ENCODE peak calls at places on chromosomes 6 and 20, in ten cellular contexts. G is A549, M is adrenal gland, C is lower lobe of right lung, R is heart right ventricle, A is pancreas, H is body of pancreas, I is suprapubic skin, W is tibial nerve, O is osteoblast. P is an unnamed sample. For H3K4me1, the result is how much of the 10 kb centered on the place peaks cover.

GRCh38 chr6:13711726-13712484 is at the start of gene RANBP9:
- DNase-seq in A (peak), G (peak), I (peak), R (peak), H (peak), M (peak), W (peak), O (peak), C (peak), P (peak)

GRCh38 chr6:134415681-134416080 is 97.8 kb upstream of the SGK1 start:
- DNase-seq in I (no peak), O (no peak), M (no peak), H (no peak), A (no peak), R (no peak), C (no peak), W (no peak), G (no peak), P (no peak)

GRCh38 chr6:108156938-108157233 is 8.9 kb upstream of the NR2E1 start:
- DNase-seq in C (no peak), A (no peak), H (no peak), M (no peak), O (peak), G (no peak), W (no peak), I (no peak), R (no peak), P (no peak)

GRCh38 chr20:58544301-58544700 is 29.1 kb upstream of the APCDD1L start:
- DNase-seq in A (no peak), M (peak), H (no peak), O (no peak), W (no peak), G (no peak), I (no peak), C (no peak), R (no peak), P (no peak)

GRCh38 chr6:18047406-18047805 is 60.0 kb upstream of the KIF13A start:
- DNase-seq in W (no peak), O (no peak), M (no peak), I (no peak), C (no peak), G (no peak), R (no peak), H (no peak), A (no peak), P (no peak)

GRCh38 chr20:47086316-47086715 is 191.7 kb downstream of the EYA2 start:
- DNase-seq in M (no peak), A (no peak), O (no peak), G (no peak), W (no peak), R (no peak), C (no peak), I (no peak), H (no peak), P (no peak)

GRCh38 chr6:36949636-36950035 is 4.9 kb upstream of the PI16 start:
- DNase-seq in I (no peak), C (no peak), M (no peak), R (no peak), W (no peak), H (no peak), O (peak), A (no peak), G (no peak), P (no peak)

GRCh38 chr20:48760403-48760889 is 67.4 kb downstream of the PREX1 start:
- DNase-seq in R (peak), I (no peak), M (no peak), C (no peak), W (no peak), H (no peak), A (no peak), O (peak), G (no peak), P (peak)

GRCh38 chr6:35725721-35726438 is 11.0 kb upstream of the ARMC12 start:
- DNase-seq in O (peak), G (peak), C (peak), A (peak), W (peak), M (peak), H (peak), I (peak), R (peak), P (no peak)

GRCh38 chr6:98894810-98895209 is 52.9 kb downstream of the FBXL4 start:
- DNase-seq in R (no peak), G (no peak), O (no peak), W (no peak), C (no peak), M (no peak), A (no peak), H (no peak), I (no peak), P (no peak)

GRCh38 chr6:100913400-100914276 is 32.5 kb upstream of the ASCC3 start:
- DNase-seq in R (no peak), O (no peak), A (no peak), I (no peak), W (no peak), M (no peak), H (peak), G (no peak), C (peak), P (no peak)

GRCh38 chr6:90911600-90911999 is 324.7 kb upstream of the MAP3K7 start:
- DNase-seq in C (no peak), A (no peak), O (no peak), H (no peak), R (no peak), I (no peak), G (no peak), M (no peak), W (no peak), P (no peak)

GRCh38 chr20:12660918-12661317 is 347.9 kb upstream of the SPTLC3 start:
- DNase-seq in G (no peak), A (no peak), M (no peak), H (peak), I (no peak), C (no peak), R (no peak), W (no peak), O (no peak), P (no peak)

GRCh38 chr20:5642155-5642981 is 107.8 kb upstream of the SHLD1 start:
- DNase-seq in W (peak), O (no peak), I (no peak), A (no peak), R (peak), C (peak), G (no peak), M (peak), H (peak), P (no peak)

GRCh38 chr6:73733791-73734190 is 37.8 kb downstream of the CD109 start:
- DNase-seq in O (no peak), G (no peak), H (no peak), R (no peak), C (no peak), W (no peak), M (no peak), I (no peak), A (no peak), P (no peak)

GRCh38 chr6:52244400-52244799 is at the start of gene IL17F:
- DNase-seq in A (no peak), O (no peak), W (no peak), I (no peak), G (no peak), C (no peak), M (no peak), H (no peak), R (no peak), P (no peak)

GRCh38 chr6:142242269-142242668 is 59.5 kb upstream of the ADGRG6 start:
- DNase-seq in I (no peak), R (no peak), C (no peak), H (no peak), G (no peak), O (no peak), W (no peak), A (no peak), M (no peak), P (no peak)

GRCh38 chr20:4470375-4470774 is 251.3 kb upstream of the PRND start:
- DNase-seq in A (no peak), I (no peak), O (peak), G (no peak), H (no peak), R (no peak), C (no peak), M (no peak), W (no peak), P (no peak)

GRCh38 chr20:23227274-23227673 is 123.3 kb upstream of the NXT1 start:
- DNase-seq in M (no peak), G (no peak), A (no peak), H (no peak), R (no peak), W (no peak), O (no peak), C (no peak), I (no peak), P (no peak)

GRCh38 chr20:23644159-23644558 is 6.4 kb upstream of the CST3 start:
- DNase-seq in R (no peak), G (no peak), C (no peak), H (no peak), O (no peak), W (no peak), M (no peak), I (no peak), A (no peak), P (no peak)

GRCh38 chr6:54010340-54011276 is 100.6 kb upstream of the MLIP start:
- DNase-seq in G (no peak), H (no peak), R (no peak), I (no peak), C (no peak), M (peak), A (no peak), O (peak), W (peak), P (no peak)
- TF ChIP-seq CTCF in G (no peak), H (no peak), R (no peak), I (no peak), C (no peak), M (no peak), A (no peak), O (no peak), W (no peak), P (no peak)

DNA sequence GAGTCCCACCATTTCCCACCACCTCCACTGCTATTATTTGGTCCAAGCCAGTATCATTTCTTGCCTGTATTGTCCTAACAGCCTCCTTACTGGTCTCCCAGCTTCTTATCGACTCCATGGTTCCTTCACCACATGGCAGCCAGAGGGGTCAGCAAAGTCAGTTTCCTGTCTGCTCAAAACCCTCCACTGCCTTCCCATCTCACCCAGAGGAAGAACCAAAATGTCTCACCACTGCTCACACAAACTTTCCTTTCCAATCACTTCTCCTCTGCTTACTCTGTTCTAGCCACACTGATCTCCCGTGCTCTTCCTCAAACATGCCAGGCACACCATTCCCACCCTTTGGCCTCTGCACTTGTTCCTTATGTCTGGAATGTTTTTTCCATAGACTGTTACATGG is 39.7 kb downstream of the BCL2L1 start:
- DNase-seq in W (no peak), A (no peak), C (no peak), R (no peak), M (no peak), I (no peak), H (no peak), O (no peak), G (no peak), P (no peak)
- H3K4me1 ChIP-seq in W (under half), A (under half), C (half or more), R (half or more), M (half or more), I (half or more), H (half or more), O (under half), G (half or more), P (half or more)

GRCh38 chr6:57190140-57190539 is 18.0 kb downstream of the BAG2 start:
- DNase-seq in A (no peak), M (no peak), C (no peak), I (no peak), O (no peak), W (no peak), H (no peak), R (no peak), G (peak), P (no peak)
- TF ChIP-seq CTCF in A (no peak), M (peak), C (peak), I (no peak), O (peak), W (peak), H (no peak), R (no peak), G (peak), P (no peak)

DNA sequence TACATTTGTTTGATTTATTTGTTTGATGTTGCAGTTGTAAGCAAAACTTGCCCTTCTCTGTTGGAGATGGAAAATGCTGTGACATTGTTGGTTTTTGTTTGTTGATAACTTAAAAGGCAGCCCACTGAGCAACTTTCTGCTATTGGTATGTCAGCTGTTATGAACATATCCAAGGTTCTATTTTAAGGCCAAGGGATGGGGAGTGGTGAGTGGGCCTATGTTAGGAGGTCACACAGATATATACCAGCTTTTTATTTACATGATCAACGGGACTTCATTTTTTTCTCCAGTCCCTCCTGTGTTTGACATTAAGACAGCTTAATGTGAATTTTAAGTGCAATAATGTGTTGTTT is 5.8 kb downstream of the QKI start:
- DNase-seq in O (no peak), G (no peak), A (no peak), W (no peak), I (no peak), H (no peak), C (no peak), R (no peak), M (no peak), P (no peak)
- H3K4me1 ChIP-seq in O (under half), G (under half), A (under half), W (under half), I (half or more), H (half or more), C (half or more), R (half or more), M (half or more), P (half or more)

GRCh38 chr6:140980265-140980887 is 1152.3 kb upstream of the GJE1 start:
- DNase-seq in A (no peak), R (no peak), H (no peak), W (no peak), G (no peak), M (no peak), C (no peak), O (no peak), I (no peak), P (no peak)
- TF ChIP-seq CTCF in A (no peak), R (no peak), H (no peak), W (no peak), G (no peak), M (no peak), C (no peak), O (peak), I (no peak), P (no peak)

DNA sequence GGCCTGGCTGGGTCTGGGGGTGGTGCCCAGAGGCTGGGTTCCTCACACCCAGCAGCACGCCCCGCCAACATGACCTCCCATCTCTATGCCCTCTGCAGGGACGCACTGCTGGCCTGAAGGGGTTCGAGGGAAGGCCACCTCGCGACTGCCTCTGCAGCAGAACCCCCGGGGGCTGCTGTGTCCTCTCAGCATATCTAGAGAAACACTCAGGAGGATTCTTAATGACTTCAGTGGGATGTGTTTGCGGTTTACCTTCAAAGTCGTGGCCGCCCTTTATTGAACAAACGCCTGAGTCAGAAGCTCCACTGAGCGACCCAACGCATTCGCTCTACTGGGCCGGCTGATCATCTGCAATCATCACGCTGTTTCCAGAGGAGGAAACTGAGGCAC is 54.8 kb upstream of the GATA5 start:
- DNase-seq in H (no peak), W (no peak), R (no peak), O (no peak), M (no peak), A (no peak), C (no peak), G (no peak), I (no peak), P (no peak)
- H3K4me1 ChIP-seq in H (under half), W (under half), R (under half), O (under half), M (under half), A (under half), C (under half), G (under half), I (under half), P (under half)

GRCh38 chr20:45336530-45337366 is 11.5 kb downstream of the SDC4 start:
- DNase-seq in R (no peak), M (peak), O (peak), H (no peak), G (peak), C (no peak), A (no peak), I (no peak), W (no peak), P (no peak)
- TF ChIP-seq CTCF in R (no peak), M (no peak), O (no peak), H (no peak), G (no peak), C (no peak), A (no peak), I (no peak), W (no peak), P (no peak)

GRCh38 chr6:39090036-39090435 is 24.9 kb downstream of the SAYSD1 start:
- DNase-seq in R (no peak), H (no peak), I (no peak), M (no peak), C (no peak), G (no peak), O (no peak), W (no peak), A (no peak), P (no peak)
- H3K4me1 ChIP-seq in R (under half), H (under half), I (under half), M (under half), C (under half), G (under half), O (under half), W (under half), A (under half), P (under half)

P was measured in upper lobe of left lung.